ENCODE peak calls at places on chromosomes 5 and 9, in five cellular contexts. R is tibial nerve; S is CD8-positive, alpha-beta T cell; J is keratinocyte; O is AG04449. Z is an unnamed sample.

GRCh38 chr9:133957328-133957727 is 34.8 kb downstream of the VAV2 start:
- DNase-seq in R (no peak), S (no peak), J (no peak), O (no peak), Z (no peak)

GRCh38 chr5:108642170-108642906 is 105.4 kb upstream of the FER start:
- DNase-seq in R (peak; percentile 59), S (peak; percentile 48), J (peak; percentile 19), O (no peak), Z (peak; percentile 85)

GRCh38 chr5:131563434-131564228 is 71.4 kb downstream of the RAPGEF6 start:
- DNase-seq in R (no peak), S (no peak), J (no peak), O (no peak), Z (no peak)

GRCh38 chr5:158642852-158643251 is 456.9 kb downstream of the EBF1 start:
- DNase-seq in R (no peak), S (no peak), J (no peak), O (no peak), Z (no peak)

GRCh38 chr9:36762958-36763357 is 190.3 kb downstream of the MELK start:
- DNase-seq in R (no peak), S (no peak), J (no peak), O (no peak), Z (no peak)

GRCh38 chr5:96942911-96943310 is 7.0 kb downstream of the LNPEP start:
- DNase-seq in R (no peak), S (no peak), J (no peak), O (no peak), Z (no peak)

GRCh38 chr5:125342938-125343401 is 596.5 kb upstream of the ZNF608 start:
- DNase-seq in R (no peak), S (no peak), J (no peak), O (peak; percentile 53), Z (peak; percentile 59)

GRCh38 chr9:20188616-20189212 is 399.9 kb upstream of the SLC24A2 start:
- DNase-seq in R (no peak), S (no peak), J (no peak), O (no peak), Z (no peak)

GRCh38 chr9:18357321-18357720 is 116.6 kb upstream of the ADAMTSL1 start:
- DNase-seq in R (no peak), S (no peak), J (no peak), O (no peak), Z (no peak)

GRCh38 chr9:134492721-134493470 is 148.7 kb upstream of the COL5A1 start:
- DNase-seq in R (no peak), S (no peak), J (no peak), O (no peak), Z (no peak)

DNA sequence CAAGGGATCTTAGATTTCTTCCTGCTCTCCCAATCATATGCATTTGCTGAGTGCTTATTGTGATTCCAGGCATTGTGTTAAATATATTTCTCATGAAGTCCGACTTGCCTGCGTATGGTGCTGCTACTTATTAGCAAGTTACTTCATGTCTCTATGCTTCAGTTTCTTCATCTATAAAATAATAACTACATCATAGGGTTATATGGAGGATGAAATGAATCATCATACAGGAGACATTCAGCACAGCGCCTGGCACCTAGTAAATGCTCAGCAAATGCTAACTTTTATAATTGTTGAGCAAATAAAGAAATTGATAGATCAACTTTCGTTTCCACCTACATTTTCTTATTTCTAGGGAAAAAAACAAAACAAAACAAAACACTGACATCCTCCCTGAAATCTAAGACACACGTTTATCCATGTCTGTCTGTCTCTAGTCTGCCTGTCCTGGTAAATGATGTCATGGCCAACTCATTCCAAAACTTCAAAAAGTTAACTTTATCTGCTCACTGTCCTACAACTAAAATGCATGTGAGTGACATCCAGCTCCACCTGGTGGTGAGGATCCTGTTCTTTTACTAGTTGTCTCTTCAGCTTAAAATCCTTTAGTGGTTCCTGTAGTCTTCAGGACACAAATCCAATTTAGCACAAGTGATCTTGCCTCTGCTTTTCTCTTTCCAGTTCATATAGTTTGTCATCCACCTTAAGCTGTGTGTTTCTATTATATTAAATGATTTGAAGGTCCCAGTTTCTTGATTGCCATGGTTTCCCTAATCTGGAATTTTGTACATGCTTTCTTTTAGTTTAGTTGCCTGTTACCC is 27.7 kb downstream of the PPP3R2 start:
- DNase-seq in R (no peak), S (peak; percentile 38), J (no peak), O (no peak), Z (peak; percentile 52)
- TF ChIP-seq CTCF in R (no peak), S (peak; percentile 46), J (peak; percentile 55), O (peak; percentile 50), Z (peak; percentile 57)

GRCh38 chr5:166370928-166371690 is 1920.3 kb upstream of the WWC1 start:
- DNase-seq in R (no peak), S (no peak), J (no peak), O (no peak), Z (peak; percentile 13)
- H3K4me3 ChIP-seq in R (peak overlapping the region; percentile 32), S (no peak overlapping the region), J (no peak overlapping the region), O (no peak overlapping the region), Z (peak overlapping the region; percentile 18)

GRCh38 chr9:128054090-128054489 is 13.0 kb downstream of the NAIF1 start:
- DNase-seq in R (no peak), S (no peak), J (no peak), O (no peak), Z (no peak)

GRCh38 chr9:128056086-128056485 is 11.0 kb downstream of the NAIF1 start:
- DNase-seq in R (no peak), S (no peak), J (no peak), O (no peak), Z (no peak)

GRCh38 chr9:128055222-128056040 is 11.7 kb downstream of the NAIF1 start:
- DNase-seq in R (peak; percentile 40), S (no peak), J (no peak), O (no peak), Z (peak; percentile 54)

GRCh38 chr9:128051932-128052734 is 15.0 kb downstream of the NAIF1 start:
- DNase-seq in R (no peak), S (no peak), J (peak; percentile 83), O (no peak), Z (no peak)

GRCh38 chr9:128053560-128053959 is 13.6 kb downstream of the NAIF1 start:
- DNase-seq in R (peak; percentile 63), S (no peak), J (no peak), O (no peak), Z (no peak)
- TF ChIP-seq CTCF in R (no peak), S (no peak), J (no peak), O (no peak), Z (no peak)

GRCh38 chr5:140672455-140673186 is 755 bp downstream of the DND1 start:
- DNase-seq in R (no peak), S (no peak), J (no peak), O (no peak), Z (peak; percentile 13)
- H3K4me3 ChIP-seq in R (no peak overlapping the region), S (no peak overlapping the region), J (no peak overlapping the region), O (no peak overlapping the region), Z (no peak overlapping the region)

DNA sequence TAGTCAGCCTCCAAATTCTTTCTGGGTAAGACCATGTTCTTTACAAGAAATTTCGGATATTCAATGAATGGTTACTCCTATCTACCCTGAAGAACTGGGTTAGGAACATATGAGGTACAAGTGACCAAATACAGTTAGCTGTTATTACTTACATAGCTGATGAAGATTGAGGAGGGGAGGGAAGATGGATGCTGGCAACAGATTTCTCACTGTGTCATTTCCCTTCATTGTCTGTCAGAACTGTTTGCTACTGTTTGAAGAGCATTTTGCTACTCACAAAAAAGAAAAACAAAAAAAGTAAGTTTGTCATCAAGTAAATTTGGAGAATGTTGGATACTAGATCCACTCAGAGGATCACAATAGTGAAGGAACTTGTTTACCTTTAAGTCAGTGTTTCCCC is 53.7 kb downstream of the ENC1 start:
- DNase-seq in R (no peak), S (no peak), J (no peak), O (no peak), Z (peak; percentile 43)
- TF ChIP-seq CTCF in R (no peak), S (no peak), J (no peak), O (no peak), Z (no peak)

DNA sequence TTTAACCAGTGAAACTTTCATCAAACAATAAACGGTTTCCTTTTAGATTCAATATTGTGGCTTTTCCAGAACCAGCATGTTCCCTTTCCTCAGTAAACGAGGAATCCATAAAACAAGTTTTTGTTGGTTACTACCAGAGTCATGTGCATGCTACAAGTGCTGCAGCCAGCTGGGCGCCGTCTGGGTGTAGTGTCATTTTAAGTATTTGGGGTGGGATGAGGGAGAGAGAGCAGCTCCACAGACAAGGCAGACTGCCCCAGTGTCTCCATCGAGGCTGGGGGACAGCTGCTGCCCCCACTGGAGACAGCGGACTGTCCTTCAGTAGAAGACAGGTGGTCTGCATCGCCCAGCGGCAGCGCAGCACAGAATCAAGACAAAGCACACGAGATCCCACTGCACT is 17.3 kb downstream of the ARPC5L start:
- DNase-seq in R (no peak), S (no peak), J (no peak), O (no peak), Z (no peak)
- H3K4me3 ChIP-seq in R (no peak overlapping the region), S (no peak overlapping the region), J (no peak overlapping the region), O (no peak overlapping the region), Z (no peak overlapping the region)

GRCh38 chr5:72244862-72245371 is 75.1 kb downstream of the MRPS27 start:
- DNase-seq in R (no peak), S (no peak), J (no peak), O (no peak), Z (peak; percentile 75)
- TF ChIP-seq CTCF in R (peak; percentile 41), S (no peak), J (peak; percentile 67), O (peak; percentile 61), Z (peak; percentile 57)

GRCh38 chr9:112867275-112867991 is 23.2 kb downstream of the SLC46A2 start:
- DNase-seq in R (no peak), S (no peak), J (peak; percentile 69), O (no peak), Z (peak; percentile 95)
- H3K4me3 ChIP-seq in R (no peak overlapping the region), S (no peak overlapping the region), J (no peak overlapping the region), O (no peak overlapping the region), Z (peak overlapping the region; percentile 38)

DNA sequence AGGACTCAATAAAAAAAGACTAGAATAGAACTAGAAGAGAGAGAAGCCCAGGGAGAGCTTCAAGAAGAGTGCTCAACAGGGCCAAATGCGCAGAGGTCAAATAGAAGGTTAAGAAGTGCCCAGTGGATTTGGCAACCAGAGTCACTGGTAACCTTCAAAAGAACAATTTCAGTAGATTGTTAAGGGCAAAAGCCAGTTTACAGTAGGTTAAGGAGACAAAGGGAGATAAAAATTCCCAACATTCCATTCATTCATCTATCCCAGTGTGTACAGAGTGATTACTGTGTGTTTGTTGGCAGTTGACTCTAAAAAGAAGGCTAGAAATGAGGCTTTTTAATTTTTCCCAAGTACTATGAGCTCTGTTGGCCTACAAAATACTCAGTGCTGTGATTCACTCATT is 69.4 kb downstream of the RIGI start:
- DNase-seq in R (no peak), S (no peak), J (no peak), O (no peak), Z (peak; percentile 13)
- TF ChIP-seq CTCF in R (no peak), S (no peak), J (no peak), O (no peak), Z (no peak)